ENCODE peak calls at places on chromosome 2, in six cellular contexts. J is neuronal stem cell, Y is H9, X is H1, Z is trophoblast cell, P is mesenchymal stem cell. N is an unnamed sample.

GRCh38 chr2:216222650-216223352 is 113.7 kb downstream of the XRCC5 start:
- DNase-seq in Y (peak; percentile 29), Z (peak; percentile 16), J (no peak), X (no peak), P (peak; percentile 71), N (peak; percentile 67)

GRCh38 chr2:120731175-120731574 is 4.5 kb upstream of the GLI2 start:
- DNase-seq in J (no peak), Z (no peak), Y (peak; percentile 17), X (no peak), P (no peak), N (no peak)

GRCh38 chr2:145721681-145722080 is 1201.8 kb upstream of the ZEB2 start:
- DNase-seq in J (no peak), P (no peak), Z (no peak), X (no peak), Y (no peak), N (no peak)

GRCh38 chr2:143776531-143776930 is 647.3 kb downstream of the ARHGAP15 start:
- DNase-seq in Z (no peak), J (no peak), P (no peak), X (no peak), Y (no peak), N (no peak)

GRCh38 chr2:203413796-203414195 is 85.6 kb downstream of the ABI2 start:
- DNase-seq in Y (no peak), Z (no peak), J (no peak), X (no peak), P (no peak), N (no peak)

GRCh38 chr2:216950547-216950946 is 90.7 kb upstream of the TNP1 start:
- DNase-seq in P (no peak), Y (no peak), X (no peak), J (no peak), Z (no peak), N (no peak)

GRCh38 chr2:152466041-152466440 is 131.1 kb downstream of the FMNL2 start:
- DNase-seq in P (peak; percentile 59), J (no peak), Y (no peak), X (no peak), Z (peak; percentile 86), N (peak; percentile 61)

GRCh38 chr2:127157651-127158460 is 50.9 kb upstream of the BIN1 start:
- DNase-seq in Y (peak; percentile 86), P (peak; percentile 56), J (peak; percentile 33), X (peak; percentile 57), Z (peak; percentile 74), N (no peak)

GRCh38 chr2:240628507-240629418 is 3.5 kb downstream of the GPR35 start:
- DNase-seq in X (no peak), P (no peak), Y (peak; percentile 24), Z (no peak), J (no peak), N (no peak)

GRCh38 chr2:74835831-74836674 is 2.1 kb downstream of the HK2 start:
- DNase-seq in X (no peak), P (peak; percentile 65), Z (peak; percentile 81), J (peak; percentile 52), Y (peak; percentile 36), N (peak; percentile 53)

GRCh38 chr2:96163415-96163767 is 18.2 kb upstream of the DUSP2 start:
- DNase-seq in Z (no peak), Y (no peak), J (no peak), X (no peak), P (no peak), N (no peak)

GRCh38 chr2:109376115-109376514 is 237.7 kb downstream of the SEPTIN10 start:
- DNase-seq in Y (peak; percentile 10), X (no peak), J (no peak), P (no peak), Z (no peak), N (peak; percentile 67)

GRCh38 chr2:177929662-177930522 is 142.7 kb downstream of the PDE11A start:
- DNase-seq in P (no peak), X (no peak), J (no peak), Y (no peak), Z (no peak), N (no peak)

GRCh38 chr2:218645126-218645525 is 14.3 kb downstream of the ZNF142 start:
- DNase-seq in J (no peak), Y (no peak), Z (no peak), X (no peak), P (no peak), N (peak; percentile 62)

GRCh38 chr2:60519259-60519863 is 34.1 kb downstream of the BCL11A start:
- DNase-seq in P (peak; percentile 6), J (no peak), Y (no peak), Z (no peak), X (no peak), N (peak; percentile 67)

GRCh38 chr2:232890896-232891601 is 21.0 kb downstream of the SNORC start:
- DNase-seq in Z (peak; percentile 56), Y (peak; percentile 86), P (no peak), X (no peak), J (no peak), N (peak; percentile 27)

GRCh38 chr2:10042301-10043161 is 819 bp upstream of the KLF11 start:
- DNase-seq in Z (peak; percentile 71), X (no peak), P (peak; percentile 90), Y (peak; percentile 87), J (no peak), N (peak; percentile 47)

GRCh38 chr2:136235451-136236418 is 117.8 kb upstream of the CXCR4 start:
- DNase-seq in P (no peak), Y (no peak), X (no peak), J (no peak), Z (peak; percentile 55), N (peak; percentile 3)

GRCh38 chr2:109255594-109255993 is 126.6 kb downstream of the SH3RF3 start:
- DNase-seq in P (no peak), X (no peak), J (no peak), Z (no peak), Y (no peak), N (no peak)

GRCh38 chr2:177622516-177622915 is 229.9 kb downstream of the AGPS start:
- DNase-seq in X (no peak), Y (peak; percentile 67), J (no peak), Z (peak; percentile 8), P (no peak), N (no peak)

GRCh38 chr2:150806336-150806735 is 318.9 kb upstream of the RND3 start:
- DNase-seq in X (no peak), Z (no peak), J (no peak), P (peak; percentile 49), Y (no peak), N (peak; percentile 49)

GRCh38 chr2:133837441-133838090 is 269.3 kb upstream of the NCKAP5 start:
- DNase-seq in Y (no peak), X (no peak), Z (no peak), P (no peak), J (no peak), N (peak; percentile 91)

GRCh38 chr2:47561906-47562305 is 158.9 kb downstream of the MSH2 start:
- DNase-seq in X (no peak), Y (no peak), Z (peak; percentile 83), J (no peak), P (no peak), N (no peak)

GRCh38 chr2:168346725-168347477 is 99.5 kb upstream of the STK39 start:
- DNase-seq in P (peak; percentile 69), X (peak; percentile 33), Z (peak; percentile 80), J (peak; percentile 70), Y (peak; percentile 69), N (peak; percentile 63)

GRCh38 chr2:238883315-238884004 is 35.6 kb downstream of the TWIST2 start:
- DNase-seq in X (no peak), Z (no peak), Y (no peak), P (peak; percentile 37), J (no peak), N (no peak)

GRCh38 chr2:182446087-182446486 is 19.3 kb upstream of the PDE1A start:
- DNase-seq in P (no peak), X (no peak), Z (no peak), Y (no peak), J (no peak), N (no peak)

GRCh38 chr2:97724946-97725688 is 11.7 kb downstream of the ZAP70 start:
- DNase-seq in X (no peak), P (no peak), J (no peak), Y (no peak), Z (no peak), N (no peak)

GRCh38 chr2:96091711-96092579 is 24.4 kb downstream of the ADRA2B start:
- DNase-seq in P (no peak), Z (no peak), J (no peak), Y (peak; percentile 73), X (no peak), N (no peak)

GRCh38 chr2:37816036-37816435 is 109.1 kb upstream of the RMDN2 start:
- DNase-seq in Y (no peak), Z (no peak), P (peak; percentile 36), X (no peak), J (no peak), N (no peak)

GRCh38 chr2:201199847-201200246 is 16.9 kb downstream of the CASP10 start:
- DNase-seq in J (no peak), P (no peak), Y (no peak), X (no peak), Z (no peak), N (no peak)

GRCh38 chr2:201204655-201205515 is 21.9 kb downstream of the CASP10 start:
- DNase-seq in J (no peak), P (no peak), X (no peak), Y (no peak), Z (no peak), N (no peak)

GRCh38 chr2:201203916-201204654 is 21.1 kb downstream of the CASP10 start:
- DNase-seq in P (peak; percentile 58), Y (no peak), J (no peak), X (no peak), Z (no peak), N (peak; percentile 69)

GRCh38 chr2:201200345-201200744 is 17.4 kb downstream of the CASP10 start:
- DNase-seq in Z (no peak), P (no peak), Y (no peak), X (no peak), J (no peak), N (no peak)

DNA sequence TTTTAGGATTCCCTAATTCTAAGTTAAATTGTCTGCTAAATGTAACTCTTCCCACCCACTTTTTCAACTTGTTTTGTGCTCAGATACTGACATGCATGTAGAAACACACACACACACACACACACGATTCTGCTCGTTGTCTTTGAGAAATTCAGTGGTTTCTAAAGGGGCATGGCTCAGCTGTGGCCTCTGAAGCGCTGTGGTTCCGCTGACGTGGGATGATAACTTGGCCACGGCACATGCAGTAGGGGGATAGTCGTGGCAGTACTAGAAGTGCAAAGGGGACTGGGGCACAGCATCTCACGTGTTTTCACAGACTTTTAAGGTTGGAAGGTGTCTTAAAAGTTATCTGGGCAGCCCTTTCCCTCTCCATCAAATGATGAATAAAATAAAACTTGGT is 18.4 kb downstream of the CASP10 start:
- DNase-seq in Z (no peak), J (no peak), X (no peak), Y (no peak), P (no peak), N (no peak)
- H4K91ac ChIP-seq in Z (no peak overlapping the region), J (no peak overlapping the region), X (no peak overlapping the region), Y (no peak overlapping the region), P (no peak overlapping the region), N (no peak overlapping the region)

GRCh38 chr2:1739322-1739957 is 4.9 kb downstream of the PXDN start:
- DNase-seq in J (no peak), Z (no peak), X (no peak), P (no peak), Y (no peak), N (no peak)
- H3K4me2 ChIP-seq in J (no peak overlapping the region), Z (no peak overlapping the region), X (no peak overlapping the region), P (no peak overlapping the region), Y (no peak overlapping the region), N (no peak overlapping the region)

GRCh38 chr2:171013851-171014250 is 84.8 kb downstream of the GORASP2 start:
- DNase-seq in X (no peak), P (no peak), J (no peak), Y (no peak), Z (no peak), N (no peak)
- H4K91ac ChIP-seq in X (no peak overlapping the region), P (no peak overlapping the region), J (no peak overlapping the region), Y (no peak overlapping the region), Z (no peak overlapping the region), N (no peak overlapping the region)

GRCh38 chr2:66582975-66583842 is 148.3 kb downstream of the MEIS1 start:
- DNase-seq in Z (no peak), Y (peak; percentile 40), P (no peak), J (no peak), X (no peak), N (peak; percentile 55)
- H3K4me2 ChIP-seq in Z (no peak overlapping the region), Y (peak overlapping the region; percentile 77), P (no peak overlapping the region), J (no peak overlapping the region), X (peak overlapping the region; percentile 87), N (peak overlapping the region; percentile 96)

N was measured in IMR-90.